ENCODE peak calls at places on chromosome 17, in eight cellular contexts. One of them, this sample, is unnamed.
A peak's percentile ranks its signal among the peaks of the same experiment; 100 is the strongest.

GRCh38 chr17:39156491-39156890 is 5.1 kb upstream of the PLXDC1 start:
- DNase-seq in left ventricle myocardium inferior: no peak
- DNase-seq in HCT116: no peak
- DNase-seq in heart left ventricle: no peak
- DNase-seq in ovary: no peak
- DNase-seq in ascending aorta: no peak
- DNase-seq in tibial nerve: no peak
- DNase-seq in thoracic aorta: no peak
- DNase-seq in this sample: no peak

GRCh38 chr17:79788989-79789942 is 7.6 kb downstream of the CBX8 start:
- DNase-seq in left ventricle myocardium inferior: no peak
- DNase-seq in HCT116: no peak
- DNase-seq in heart left ventricle: peak; percentile 22
- DNase-seq in ovary: no peak
- DNase-seq in ascending aorta: no peak
- DNase-seq in tibial nerve: no peak
- DNase-seq in thoracic aorta: no peak
- DNase-seq in this sample: no peak

GRCh38 chr17:72810991-72811508 is 281.4 kb downstream of the SLC39A11 start:
- DNase-seq in left ventricle myocardium inferior: no peak
- DNase-seq in HCT116: no peak
- DNase-seq in heart left ventricle: no peak
- DNase-seq in ovary: no peak
- DNase-seq in ascending aorta: no peak
- DNase-seq in tibial nerve: no peak
- DNase-seq in thoracic aorta: no peak
- DNase-seq in this sample: no peak

GRCh38 chr17:82534401-82534812 is 14.9 kb downstream of the FOXK2 start:
- DNase-seq in left ventricle myocardium inferior: no peak
- DNase-seq in HCT116: no peak
- DNase-seq in heart left ventricle: no peak
- DNase-seq in ovary: no peak
- DNase-seq in ascending aorta: no peak
- DNase-seq in tibial nerve: no peak
- DNase-seq in thoracic aorta: no peak
- DNase-seq in this sample: no peak

GRCh38 chr17:42585353-42585752 is 7.8 kb upstream of the PSMC3IP start:
- DNase-seq in left ventricle myocardium inferior: no peak
- DNase-seq in HCT116: no peak
- DNase-seq in heart left ventricle: no peak
- DNase-seq in ovary: no peak
- DNase-seq in ascending aorta: no peak
- DNase-seq in tibial nerve: no peak
- DNase-seq in thoracic aorta: no peak
- DNase-seq in this sample: no peak

GRCh38 chr17:81393684-81394376 is 1.4 kb upstream of the BAHCC1 start:
- DNase-seq in left ventricle myocardium inferior: peak; percentile 100
- DNase-seq in HCT116: peak; percentile 100
- DNase-seq in heart left ventricle: peak; percentile 100
- DNase-seq in ovary: peak; percentile 100
- DNase-seq in ascending aorta: peak; percentile 99
- DNase-seq in tibial nerve: peak; percentile 100
- DNase-seq in thoracic aorta: peak; percentile 100
- DNase-seq in this sample: peak; percentile 100

GRCh38 chr17:38528101-38528500 is 77.7 kb downstream of the SRCIN1 start:
- DNase-seq in left ventricle myocardium inferior: no peak
- DNase-seq in HCT116: no peak
- DNase-seq in heart left ventricle: no peak
- DNase-seq in ovary: no peak
- DNase-seq in ascending aorta: no peak
- DNase-seq in tibial nerve: no peak
- DNase-seq in thoracic aorta: no peak
- DNase-seq in this sample: no peak

GRCh38 chr17:17680477-17681186 is 626 bp upstream of the RAI1 start:
- DNase-seq in left ventricle myocardium inferior: no peak
- DNase-seq in HCT116: no peak
- DNase-seq in heart left ventricle: no peak
- DNase-seq in ovary: no peak
- DNase-seq in ascending aorta: no peak
- DNase-seq in tibial nerve: no peak
- DNase-seq in thoracic aorta: no peak
- DNase-seq in this sample: no peak

GRCh38 chr17:17813725-17814095 is 23.1 kb downstream of the SREBF1 start:
- DNase-seq in left ventricle myocardium inferior: no peak
- DNase-seq in HCT116: no peak
- DNase-seq in heart left ventricle: no peak
- DNase-seq in ovary: no peak
- DNase-seq in ascending aorta: no peak
- DNase-seq in tibial nerve: no peak
- DNase-seq in thoracic aorta: no peak
- DNase-seq in this sample: no peak

GRCh38 chr17:59010026-59010425 is 96.7 kb downstream of the TRIM37 start:
- DNase-seq in left ventricle myocardium inferior: no peak
- DNase-seq in HCT116: no peak
- DNase-seq in heart left ventricle: no peak
- DNase-seq in ovary: no peak
- DNase-seq in ascending aorta: no peak
- DNase-seq in tibial nerve: no peak
- DNase-seq in thoracic aorta: no peak
- DNase-seq in this sample: no peak

GRCh38 chr17:55348749-55349354 is 72.8 kb downstream of the MMD start:
- DNase-seq in left ventricle myocardium inferior: no peak
- DNase-seq in HCT116: peak; percentile 42
- DNase-seq in heart left ventricle: no peak
- DNase-seq in ovary: peak; percentile 55
- DNase-seq in ascending aorta: no peak
- DNase-seq in tibial nerve: peak; percentile 38
- DNase-seq in thoracic aorta: no peak
- DNase-seq in this sample: peak; percentile 17

GRCh38 chr17:31489295-31490018 is 98.0 kb downstream of the RAB11FIP4 start:
- DNase-seq in left ventricle myocardium inferior: no peak
- DNase-seq in HCT116: peak; percentile 31
- DNase-seq in heart left ventricle: peak; percentile 33
- DNase-seq in ovary: no peak
- DNase-seq in ascending aorta: no peak
- DNase-seq in tibial nerve: no peak
- DNase-seq in thoracic aorta: no peak
- DNase-seq in this sample: no peak

GRCh38 chr17:34201225-34201624 is 53.9 kb upstream of the CCL2 start:
- DNase-seq in left ventricle myocardium inferior: no peak
- DNase-seq in HCT116: no peak
- DNase-seq in heart left ventricle: no peak
- DNase-seq in ovary: no peak
- DNase-seq in ascending aorta: no peak
- DNase-seq in tibial nerve: no peak
- DNase-seq in thoracic aorta: no peak
- DNase-seq in this sample: no peak

GRCh38 chr17:2057714-2058520 is 3.0 kb downstream of the HIC1 start:
- DNase-seq in left ventricle myocardium inferior: no peak
- DNase-seq in HCT116: no peak
- DNase-seq in heart left ventricle: no peak
- DNase-seq in ovary: no peak
- DNase-seq in ascending aorta: no peak
- DNase-seq in tibial nerve: no peak
- DNase-seq in thoracic aorta: no peak
- DNase-seq in this sample: no peak

GRCh38 chr17:2060681-2061440 is 6.0 kb downstream of the HIC1 start:
- DNase-seq in left ventricle myocardium inferior: no peak
- DNase-seq in HCT116: no peak
- DNase-seq in heart left ventricle: no peak
- DNase-seq in ovary: peak; percentile 68
- DNase-seq in ascending aorta: no peak
- DNase-seq in tibial nerve: no peak
- DNase-seq in thoracic aorta: no peak
- DNase-seq in this sample: no peak

GRCh38 chr17:2058521-2059124 is 3.7 kb downstream of the HIC1 start:
- DNase-seq in left ventricle myocardium inferior: peak; percentile 85
- DNase-seq in HCT116: no peak
- DNase-seq in heart left ventricle: peak; percentile 93
- DNase-seq in ovary: peak; percentile 84
- DNase-seq in ascending aorta: no peak
- DNase-seq in tibial nerve: peak; percentile 69
- DNase-seq in thoracic aorta: no peak
- DNase-seq in this sample: peak; percentile 87

GRCh38 chr17:2059837-2060658 is 5.1 kb downstream of the HIC1 start:
- DNase-seq in left ventricle myocardium inferior: no peak
- DNase-seq in HCT116: no peak
- DNase-seq in heart left ventricle: no peak
- DNase-seq in ovary: peak; percentile 37
- DNase-seq in ascending aorta: no peak
- DNase-seq in tibial nerve: no peak
- DNase-seq in thoracic aorta: no peak
- DNase-seq in this sample: no peak

GRCh38 chr17:2059125-2059836 is 4.4 kb downstream of the HIC1 start:
- DNase-seq in left ventricle myocardium inferior: no peak
- DNase-seq in HCT116: no peak
- DNase-seq in heart left ventricle: no peak
- DNase-seq in ovary: peak; percentile 48
- DNase-seq in ascending aorta: no peak
- DNase-seq in tibial nerve: no peak
- DNase-seq in thoracic aorta: no peak
- DNase-seq in this sample: no peak
- H3K27me3 ChIP-seq in left ventricle myocardium inferior: peaks cover 71% of the 10 kb centered on the region
- H3K27me3 ChIP-seq in HCT116: no peaks in the 10 kb centered on the region
- H3K27me3 ChIP-seq in heart left ventricle: peaks cover 11% of the 10 kb centered on the region
- H3K27me3 ChIP-seq in ovary: no peaks in the 10 kb centered on the region
- H3K27me3 ChIP-seq in ascending aorta: no peaks in the 10 kb centered on the region
- H3K27me3 ChIP-seq in tibial nerve: peaks cover 26% of the 10 kb centered on the region
- H3K27me3 ChIP-seq in thoracic aorta: no peaks in the 10 kb centered on the region
- H3K27me3 ChIP-seq in this sample: peaks cover 8% of the 10 kb centered on the region

DNA sequence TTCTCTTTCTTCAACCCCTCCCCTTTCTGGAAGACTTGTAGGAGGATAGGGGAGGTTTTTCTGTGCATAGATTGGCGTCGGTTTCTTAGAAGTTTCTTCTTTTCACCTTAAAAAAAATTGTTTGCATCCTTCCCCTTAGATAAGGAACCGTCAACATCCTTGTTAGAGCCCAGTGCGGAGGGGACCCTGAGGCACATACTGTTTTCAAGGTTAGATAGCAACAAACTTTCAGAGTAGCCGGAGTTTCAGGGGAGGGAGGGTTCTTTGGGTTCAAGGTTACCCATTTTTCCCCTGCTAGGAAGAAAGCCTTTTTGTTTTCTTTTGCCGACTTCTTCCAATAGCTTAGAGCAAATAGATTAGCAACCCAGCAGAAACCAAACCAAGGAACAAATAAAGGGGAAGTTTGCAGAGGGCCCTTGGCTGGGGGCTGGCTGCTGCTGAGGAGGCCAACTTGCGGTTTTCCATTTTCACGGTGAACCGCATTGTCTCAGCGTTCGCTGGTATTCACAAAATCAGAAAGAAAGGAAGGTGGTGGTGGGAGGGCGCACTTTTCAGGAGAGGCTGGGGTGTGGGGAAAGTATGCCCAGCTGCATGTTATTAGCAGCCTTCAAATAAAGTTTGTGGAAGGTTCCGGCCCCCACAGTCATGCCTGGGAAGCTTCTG is 28.8 kb downstream of the MSI2 start:
- DNase-seq in left ventricle myocardium inferior: no peak
- DNase-seq in HCT116: no peak
- DNase-seq in heart left ventricle: no peak
- DNase-seq in ovary: peak; percentile 61
- DNase-seq in ascending aorta: no peak
- DNase-seq in tibial nerve: no peak
- DNase-seq in thoracic aorta: no peak
- DNase-seq in this sample: no peak
- H3K36me3 ChIP-seq in left ventricle myocardium inferior: no peaks in the 10 kb centered on the region
- H3K36me3 ChIP-seq in HCT116: peaks cover 3% of the 10 kb centered on the region
- H3K36me3 ChIP-seq in heart left ventricle: no peaks in the 10 kb centered on the region
- H3K36me3 ChIP-seq in ovary: no peaks in the 10 kb centered on the region
- H3K36me3 ChIP-seq in ascending aorta: no peaks in the 10 kb centered on the region
- H3K36me3 ChIP-seq in tibial nerve: no peaks in the 10 kb centered on the region
- H3K36me3 ChIP-seq in thoracic aorta: no peaks in the 10 kb centered on the region
- H3K36me3 ChIP-seq in this sample: no peaks in the 10 kb centered on the region

DNA sequence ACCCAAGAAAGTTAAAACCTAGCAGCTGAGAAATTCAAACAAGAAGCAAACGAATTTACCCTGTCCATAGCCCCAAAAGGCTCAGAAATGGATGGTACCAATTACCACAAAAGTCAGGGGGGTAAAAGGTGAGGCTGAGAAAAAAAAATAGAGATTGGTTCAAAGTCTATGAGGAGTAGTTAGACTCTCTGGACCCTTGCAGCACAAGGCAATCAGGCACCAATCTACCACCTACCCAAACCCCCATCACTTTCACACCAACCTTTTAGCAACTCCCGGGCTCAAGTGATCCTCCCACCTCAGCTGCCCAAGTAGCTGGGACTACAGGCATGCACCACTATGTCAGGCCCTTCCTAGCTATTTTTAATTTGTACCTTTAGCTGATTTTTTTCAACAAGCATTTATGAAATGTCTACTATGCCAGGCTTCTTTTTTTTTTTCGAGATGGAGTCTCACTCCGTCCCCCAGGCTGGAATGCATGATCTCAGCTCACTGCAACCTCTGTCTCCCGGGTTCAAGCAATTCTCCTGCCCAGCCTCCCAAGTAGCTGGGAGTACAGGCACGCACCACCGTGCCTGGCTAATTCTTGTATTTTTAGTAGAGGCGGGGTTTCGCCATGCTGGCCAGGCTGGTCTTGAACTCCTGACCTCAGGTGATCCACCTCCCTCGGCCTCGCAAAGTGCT is 40.8 kb downstream of the USP32 start:
- DNase-seq in left ventricle myocardium inferior: no peak
- DNase-seq in HCT116: no peak
- DNase-seq in heart left ventricle: no peak
- DNase-seq in ovary: no peak
- DNase-seq in ascending aorta: no peak
- DNase-seq in tibial nerve: no peak
- DNase-seq in thoracic aorta: no peak
- DNase-seq in this sample: no peak
- H3K4me3 ChIP-seq in left ventricle myocardium inferior: no peak overlapping the region
- H3K4me3 ChIP-seq in HCT116: no peak overlapping the region
- H3K4me3 ChIP-seq in heart left ventricle: no peak overlapping the region
- H3K4me3 ChIP-seq in ovary: no peak overlapping the region
- H3K4me3 ChIP-seq in ascending aorta: no peak overlapping the region
- H3K4me3 ChIP-seq in tibial nerve: no peak overlapping the region
- H3K4me3 ChIP-seq in thoracic aorta: no peak overlapping the region
- H3K4me3 ChIP-seq in this sample: no peak overlapping the region

GRCh38 chr17:40806131-40806530 is 6.4 kb upstream of the KRT28 start:
- DNase-seq in left ventricle myocardium inferior: no peak
- DNase-seq in HCT116: no peak
- DNase-seq in heart left ventricle: no peak
- DNase-seq in ovary: no peak
- DNase-seq in ascending aorta: no peak
- DNase-seq in tibial nerve: no peak
- DNase-seq in thoracic aorta: no peak
- DNase-seq in this sample: no peak

GRCh38 chr17:40801157-40801556 is 1.4 kb upstream of the KRT28 start:
- DNase-seq in left ventricle myocardium inferior: no peak
- DNase-seq in HCT116: no peak
- DNase-seq in heart left ventricle: no peak
- DNase-seq in ovary: no peak
- DNase-seq in ascending aorta: no peak
- DNase-seq in tibial nerve: no peak
- DNase-seq in thoracic aorta: no peak
- DNase-seq in this sample: no peak

GRCh38 chr17:40799859-40800258 is at the start of gene KRT28:
- DNase-seq in left ventricle myocardium inferior: no peak
- DNase-seq in HCT116: no peak
- DNase-seq in heart left ventricle: no peak
- DNase-seq in ovary: no peak
- DNase-seq in ascending aorta: no peak
- DNase-seq in tibial nerve: no peak
- DNase-seq in thoracic aorta: no peak
- DNase-seq in this sample: no peak

GRCh38 chr17:40800381-40800780 is 622 bp upstream of the KRT28 start:
- DNase-seq in left ventricle myocardium inferior: no peak
- DNase-seq in HCT116: no peak
- DNase-seq in heart left ventricle: no peak
- DNase-seq in ovary: no peak
- DNase-seq in ascending aorta: no peak
- DNase-seq in tibial nerve: no peak
- DNase-seq in thoracic aorta: no peak
- DNase-seq in this sample: no peak

GRCh38 chr17:40803617-40804082 is 3.9 kb upstream of the KRT28 start:
- DNase-seq in left ventricle myocardium inferior: peak; percentile 70
- DNase-seq in HCT116: peak; percentile 74
- DNase-seq in heart left ventricle: peak; percentile 78
- DNase-seq in ovary: peak; percentile 72
- DNase-seq in ascending aorta: peak; percentile 19
- DNase-seq in tibial nerve: peak; percentile 90
- DNase-seq in thoracic aorta: peak; percentile 28
- DNase-seq in this sample: peak; percentile 71
- H3K27me3 ChIP-seq in left ventricle myocardium inferior: peaks cover 36% of the 10 kb centered on the region
- H3K27me3 ChIP-seq in HCT116: no peaks in the 10 kb centered on the region
- H3K27me3 ChIP-seq in heart left ventricle: no peaks in the 10 kb centered on the region
- H3K27me3 ChIP-seq in ovary: no peaks in the 10 kb centered on the region
- H3K27me3 ChIP-seq in ascending aorta: no peaks in the 10 kb centered on the region
- H3K27me3 ChIP-seq in tibial nerve: peaks cover 71% of the 10 kb centered on the region
- H3K27me3 ChIP-seq in thoracic aorta: no peaks in the 10 kb centered on the region
- H3K27me3 ChIP-seq in this sample: peaks cover 15% of the 10 kb centered on the region

This sample was measured in heart right ventricle.